ENCODE peak calls at places on chromosome 19, in eight cellular contexts. Q is ascending aorta; D is cortex of kidney; L is NCI-H345; W is AG04450; U is left cardiac atrium; Y is NCI-H2081; H is stimulated activated CD8-positive, alpha-beta memory T cell treated with anti-CD3 and anti-CD28 coated beads, Interleukin-4, amount 100 ng/mL, for 1 hour. Z is an unnamed sample.

GRCh38 chr19:5434970-5435641 is 20.1 kb upstream of the ZNRF4 start:
- DNase-seq in H (no peak), D (no peak), U (no peak), Y (no peak), Q (no peak), W (peak), L (no peak), Z (no peak)

GRCh38 chr19:45224645-45225044 is 20.6 kb downstream of the EXOC3L2 start:
- DNase-seq in Y (no peak), H (no peak), D (no peak), W (no peak), L (no peak), Q (no peak), U (no peak), Z (no peak)

GRCh38 chr19:48720613-48721296 is 1.2 kb upstream of the MAMSTR start:
- DNase-seq in Y (peak), Q (peak), H (peak), D (no peak), L (peak), W (peak), U (peak), Z (peak)

GRCh38 chr19:38527466-38528136 is 90.2 kb downstream of the MAP4K1 start:
- DNase-seq in D (no peak), Q (no peak), U (no peak), L (no peak), W (no peak), H (no peak), Y (no peak), Z (peak)

GRCh38 chr19:51002542-51003311 is 1.3 kb upstream of the KLK8 start:
- DNase-seq in L (no peak), W (no peak), U (peak), Y (no peak), Q (no peak), H (no peak), D (no peak), Z (no peak)

GRCh38 chr19:18603255-18603957 is 3.2 kb downstream of the CRLF1 start:
- DNase-seq in Q (no peak), U (no peak), L (no peak), Y (no peak), W (no peak), D (no peak), H (no peak), Z (no peak)

GRCh38 chr19:35130761-35131720 is 3.8 kb downstream of the LGI4 start:
- DNase-seq in W (no peak), Q (no peak), D (no peak), L (no peak), H (no peak), Y (no peak), U (no peak), Z (no peak)

GRCh38 chr19:13430790-13431582 is 75.3 kb downstream of the CACNA1A start:
- DNase-seq in Y (peak), D (no peak), U (peak), L (no peak), H (no peak), W (peak), Q (no peak), Z (no peak)

GRCh38 chr19:47094557-47095517 is 18.7 kb downstream of the ZC3H4 start:
- DNase-seq in H (no peak), Q (no peak), D (no peak), Y (no peak), U (no peak), W (no peak), L (no peak), Z (no peak)

GRCh38 chr19:48989701-48990291 is 3.3 kb downstream of the GYS1 start:
- DNase-seq in H (no peak), Q (no peak), W (no peak), Y (no peak), U (no peak), D (no peak), L (no peak), Z (no peak)

GRCh38 chr19:40147693-40148347 is 43.4 kb upstream of the MAP3K10 start:
- DNase-seq in Q (peak), Y (no peak), D (no peak), H (no peak), L (no peak), U (no peak), W (peak), Z (no peak)

GRCh38 chr19:22595918-22596341 is 38.2 kb upstream of the ZNF492 start:
- DNase-seq in U (peak), Q (peak), Y (no peak), H (no peak), W (no peak), L (no peak), D (no peak), Z (no peak)

GRCh38 chr19:42229263-42229854 is 9.2 kb downstream of the ZNF526 start:
- DNase-seq in U (no peak), D (no peak), H (no peak), L (no peak), Q (no peak), W (no peak), Y (no peak), Z (no peak)

GRCh38 chr19:40663712-40664692 is 26.4 kb downstream of the NUMBL start:
- DNase-seq in Q (no peak), L (no peak), U (no peak), Y (no peak), W (no peak), H (no peak), D (no peak), Z (no peak)

GRCh38 chr19:30669329-30670010 is 297.3 kb downstream of the ZNF536 start:
- DNase-seq in Q (peak), Y (peak), D (no peak), U (peak), H (no peak), W (no peak), L (peak), Z (no peak)

GRCh38 chr19:6772028-6772865 is at the start of gene VAV1:
- DNase-seq in H (peak), Y (no peak), D (no peak), W (no peak), L (no peak), U (peak), Q (peak), Z (peak)

GRCh38 chr19:281156-281853 is 9.9 kb downstream of the PLPP2 start:
- DNase-seq in D (no peak), W (no peak), Q (no peak), H (no peak), Y (no peak), U (no peak), L (no peak), Z (no peak)

GRCh38 chr19:45601524-45602522 is at the start of gene GPR4:
- DNase-seq in H (no peak), Q (no peak), W (no peak), Y (no peak), U (peak), L (no peak), D (no peak), Z (no peak)

GRCh38 chr19:17334414-17335409 is at the start of gene ANO8:
- DNase-seq in L (peak), H (peak), Q (peak), U (peak), W (peak), Y (peak), D (no peak), Z (peak)

GRCh38 chr19:55442372-55443044 is 592 bp downstream of the SHISA7 start:
- DNase-seq in H (no peak), W (no peak), D (no peak), U (no peak), Y (no peak), Q (no peak), L (no peak), Z (no peak)

GRCh38 chr19:48634424-48635262 is 2.5 kb downstream of the DBP start:
- DNase-seq in Q (peak), H (peak), U (peak), L (peak), W (peak), Y (peak), D (peak), Z (peak)

GRCh38 chr19:19062454-19063182 is 1.2 kb upstream of the SLC25A42 start:
- DNase-seq in Y (no peak), U (no peak), Q (no peak), L (no peak), H (no peak), D (no peak), W (peak), Z (no peak)

GRCh38 chr19:5238700-5239099 is 101.9 kb downstream of the PTPRS start:
- DNase-seq in U (no peak), H (no peak), Y (no peak), L (no peak), W (no peak), D (no peak), Q (no peak), Z (no peak)

GRCh38 chr19:49157445-49158224 is at the start of gene TRPM4:
- DNase-seq in D (no peak), W (no peak), Y (peak), H (no peak), U (peak), L (peak), Q (peak), Z (peak)

GRCh38 chr19:3516675-3517207 is 10.6 kb downstream of the FZR1 start:
- DNase-seq in W (no peak), H (no peak), U (no peak), D (no peak), Q (no peak), Y (peak), L (peak), Z (peak)

GRCh38 chr19:1016647-1017114 is 4.2 kb downstream of the TMEM259 start:
- DNase-seq in Y (no peak), U (no peak), D (no peak), L (no peak), Q (no peak), W (no peak), H (no peak), Z (no peak)

GRCh38 chr19:33290082-33290815 is 12.1 kb downstream of the CEBPA start:
- DNase-seq in Y (no peak), H (no peak), Q (no peak), U (no peak), W (no peak), D (no peak), L (no peak), Z (no peak)